ENCODE peak calls at places on chromosomes 16 and 17, in four cellular contexts. U is breast epithelium, H is HepG2, G is suprapubic skin. R is an unnamed sample.

GRCh38 chr17:6408271-6408670 is 26.6 kb downstream of the AIPL1 start:
- DNase-seq in U (no peak), H (no peak), G (no peak), R (no peak)

GRCh38 chr17:4789701-4789950 is 862 bp downstream of the GLTPD2 start:
- DNase-seq in U (no peak), H (no peak), G (no peak), R (no peak)

GRCh38 chr17:2690165-2691068 is 21.1 kb downstream of the CLUH start:
- DNase-seq in U (peak), H (no peak), G (no peak), R (peak)

GRCh38 chr16:60815865-60816264 is 1220.4 kb downstream of the CDH8 start:
- DNase-seq in U (no peak), H (no peak), G (no peak), R (no peak)

GRCh38 chr16:11395008-11395948 is 50.0 kb downstream of the RMI2 start:
- DNase-seq in U (no peak), H (peak), G (no peak), R (no peak)

GRCh38 chr17:46865100-46865499 is 13.7 kb downstream of the WNT9B start:
- DNase-seq in U (no peak), H (no peak), G (no peak), R (no peak)

GRCh38 chr16:74053784-74054306 is 242.8 kb upstream of the PSMD7 start:
- DNase-seq in U (no peak), H (no peak), G (no peak), R (no peak)

GRCh38 chr16:85204242-85205010 is 92.2 kb upstream of the CIBAR2 start:
- DNase-seq in U (no peak), H (no peak), G (no peak), R (no peak)

GRCh38 chr17:48471807-48472484 is 41.9 kb upstream of the SKAP1 start:
- DNase-seq in U (no peak), H (no peak), G (no peak), R (no peak)
- TF ChIP-seq CTCF in U (no peak), H (peak), G (no peak), R (no peak)

DNA sequence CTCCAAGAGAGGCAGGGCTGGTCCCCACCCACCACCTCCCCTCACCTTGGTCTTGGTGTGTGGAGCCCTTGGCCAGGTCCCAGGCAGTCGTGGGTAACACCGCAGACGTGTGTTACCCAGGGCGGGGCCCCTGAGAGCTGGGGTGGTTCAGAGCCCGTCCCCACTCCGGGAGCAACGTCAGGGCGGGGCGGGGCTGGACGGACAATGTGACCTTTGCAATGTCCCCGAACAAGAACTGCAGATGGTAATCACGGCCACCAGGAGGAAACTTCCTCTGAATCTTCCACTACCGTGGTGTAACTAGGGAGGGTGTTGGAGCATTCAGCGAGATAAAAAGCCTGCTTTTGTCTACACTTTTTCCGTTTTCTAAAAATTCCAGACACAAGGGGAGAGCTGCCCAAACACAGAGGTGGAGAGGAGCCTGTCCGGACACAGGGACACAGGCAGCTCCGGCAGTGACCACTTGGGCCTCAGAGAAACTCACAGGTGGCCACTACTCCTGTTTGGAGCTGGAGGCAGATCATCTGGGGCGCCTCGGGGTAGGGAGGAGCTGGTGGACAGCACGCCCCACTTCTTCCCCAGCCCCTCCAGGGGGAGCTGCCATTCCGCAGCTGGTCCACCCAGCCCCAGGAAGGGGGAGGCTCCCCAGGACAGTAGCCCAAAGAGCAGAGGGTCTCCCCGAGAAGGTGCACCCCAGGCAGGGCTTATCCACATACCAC is 14.2 kb upstream of the SLC38A10 start:
- DNase-seq in U (peak), H (peak), G (peak), R (peak)
- TF ChIP-seq POLR2A in U (no peak), H (no peak), G (no peak), R (no peak)

GRCh38 chr17:16285646-16286008 is 67.6 kb downstream of the CENPV start:
- DNase-seq in U (no peak), H (no peak), G (no peak), R (no peak)
- TF ChIP-seq CTCF in U (no peak), H (peak), G (no peak), R (no peak)

DNA sequence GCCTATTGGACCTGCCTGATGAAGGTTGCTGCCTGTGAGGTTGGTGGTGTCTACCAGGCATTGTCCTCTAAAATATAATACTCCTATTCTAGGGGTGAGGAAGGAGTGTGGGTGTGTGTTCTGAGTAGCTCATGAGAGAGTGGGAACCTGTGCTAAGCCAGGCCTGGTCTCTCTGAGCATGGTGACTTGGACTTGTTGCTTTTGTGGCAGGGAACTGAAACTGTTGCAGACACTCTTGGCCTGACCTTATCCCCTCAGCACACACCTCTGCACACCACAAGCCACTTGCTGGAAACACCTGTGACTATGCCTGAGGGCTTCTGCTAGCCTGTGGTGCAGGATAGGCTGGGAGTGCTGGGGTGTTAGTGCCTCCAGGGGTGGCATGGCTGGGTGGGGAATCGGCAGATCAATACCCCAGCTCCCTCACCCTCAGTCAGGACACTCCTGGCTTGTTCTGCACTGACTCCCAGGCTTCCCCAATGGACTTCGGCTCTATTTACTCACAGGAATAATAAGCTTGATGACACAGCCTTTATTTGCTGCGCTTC is 29.9 kb downstream of the PLCG2 start:
- DNase-seq in U (no peak), H (peak), G (no peak), R (no peak)
- TF ChIP-seq POLR2A in U (no peak), H (no peak), G (no peak), R (no peak)

R was measured in lower leg skin.